ENCODE peak calls at places on chromosomes 1 and 21, in four cellular contexts. G, L, K and Y are unnamed samples.

GRCh38 chr1:25743164-25744139 is 56.5 kb upstream of the SELENON start:
- DNase-seq in L (no peak), K (no peak), G (no peak), Y (no peak)

GRCh38 chr1:14946567-14947285 is 206.8 kb upstream of the TMEM51 start:
- DNase-seq in L (no peak), G (no peak), K (no peak), Y (no peak)

GRCh38 chr1:109197163-109198042 is 16.3 kb upstream of the SARS1 start:
- DNase-seq in L (peak), K (peak), G (no peak), Y (no peak)

GRCh38 chr1:223525957-223526356 is 132.7 kb downstream of the CCDC185 start:
- DNase-seq in G (no peak), L (no peak), K (no peak), Y (no peak)

GRCh38 chr1:165350861-165351260 is 5.7 kb downstream of the LMX1A start:
- DNase-seq in K (no peak), G (peak), L (no peak), Y (no peak)

GRCh38 chr1:26064591-26064990 is 2.8 kb downstream of the TRIM63 start:
- DNase-seq in L (no peak), G (no peak), K (no peak), Y (no peak)

GRCh38 chr1:146019225-146020057 is 2.1 kb downstream of the HJV start:
- DNase-seq in K (no peak), L (peak), G (peak), Y (no peak)

GRCh38 chr1:111199881-111200801 is at the start of gene DENND2D:
- DNase-seq in K (no peak), L (no peak), G (no peak), Y (no peak)

GRCh38 chr1:9233241-9233941 is 1.2 kb upstream of the H6PD start:
- DNase-seq in K (peak), G (no peak), L (no peak), Y (no peak)

GRCh38 chr1:181440510-181440909 is 42.8 kb upstream of the CACNA1E start:
- DNase-seq in G (no peak), K (no peak), L (no peak), Y (no peak)

GRCh38 chr1:214500349-214501055 is 50.9 kb downstream of the PTPN14 start:
- DNase-seq in L (no peak), G (no peak), K (no peak), Y (no peak)

GRCh38 chr1:169779970-169780369 is 14.7 kb downstream of the METTL18 start:
- DNase-seq in K (no peak), L (no peak), G (no peak), Y (no peak)

GRCh38 chr1:166136252-166136651 is 30.5 kb downstream of the FAM78B start:
- DNase-seq in K (no peak), G (no peak), L (no peak), Y (no peak)

GRCh38 chr1:163174524-163175437 is 27.9 kb downstream of the RGS5 start:
- DNase-seq in L (peak), K (peak), G (peak), Y (peak)

GRCh38 chr1:226021406-226022200 is 22.5 kb upstream of the SDE2 start:
- DNase-seq in G (no peak), K (no peak), L (no peak), Y (no peak)

GRCh38 chr1:98277111-98277510 is 356.3 kb upstream of the DPYD start:
- DNase-seq in K (no peak), G (no peak), L (no peak), Y (no peak)

GRCh38 chr1:232891116-232891515 is 59.3 kb upstream of the NTPCR start:
- DNase-seq in K (no peak), L (no peak), G (no peak), Y (no peak)

GRCh38 chr1:162019006-162019405 is 4.7 kb downstream of the OLFML2B start:
- DNase-seq in K (no peak), G (no peak), L (no peak), Y (no peak)

GRCh38 chr1:112818990-112819689 is 104.0 kb upstream of the PPM1J start:
- DNase-seq in K (no peak), L (peak), G (no peak), Y (peak)

GRCh38 chr1:67307251-67308060 is at the start of gene IL12RB2:
- DNase-seq in L (no peak), K (no peak), G (peak), Y (peak)

GRCh38 chr1:89907669-89908293 is 86.9 kb downstream of the LRRC8D start:
- DNase-seq in K (no peak), L (no peak), G (no peak), Y (no peak)

GRCh38 chr21:25700741-25701140 is 34.0 kb downstream of the ATP5PF start:
- DNase-seq in L (no peak), G (no peak), K (no peak), Y (no peak)

GRCh38 chr1:221217029-221217428 is 337.8 kb downstream of the HLX start:
- DNase-seq in K (no peak), G (no peak), L (no peak), Y (no peak)

GRCh38 chr21:31780944-31781343 is 49.0 kb upstream of the SCAF4 start:
- DNase-seq in G (no peak), K (peak), L (no peak), Y (no peak)

GRCh38 chr1:9207715-9208114 is 26.9 kb upstream of the H6PD start:
- DNase-seq in L (no peak), G (no peak), K (no peak), Y (no peak)

GRCh38 chr1:151540982-151541377 is 871 bp downstream of the TUFT1 start:
- DNase-seq in G (peak), L (no peak), K (no peak), Y (peak)

GRCh38 chr1:220012259-220012658 is 34.0 kb downstream of the EPRS1 start:
- DNase-seq in L (no peak), G (no peak), K (no peak), Y (no peak)

GRCh38 chr1:162235261-162235780 is 141.3 kb downstream of the SPATA46 start:
- DNase-seq in L (no peak), G (no peak), K (peak), Y (no peak)

GRCh38 chr1:53016705-53017104 is 45.3 kb upstream of the PODN start:
- DNase-seq in K (no peak), L (no peak), G (no peak), Y (no peak)

GRCh38 chr1:196114193-196114592 is 494.0 kb downstream of the KCNT2 start:
- DNase-seq in L (no peak), K (no peak), G (no peak), Y (no peak)

GRCh38 chr1:51989582-51990477 is 670 bp downstream of the RAB3B start:
- DNase-seq in L (no peak), K (no peak), G (peak), Y (no peak)

GRCh38 chr1:18597159-18598042 is 33.2 kb upstream of the PAX7 start:
- DNase-seq in K (peak), G (peak), L (peak), Y (peak)

GRCh38 chr1:207050428-207050767 is 610 bp downstream of the YOD1 start:
- DNase-seq in K (no peak), G (peak), L (no peak), Y (no peak)

GRCh38 chr1:209988706-209989105 is 50.7 kb downstream of the SYT14 start:
- DNase-seq in G (no peak), K (no peak), L (no peak), Y (no peak)
- TF ChIP-seq ELF4 in G (no peak), K (no peak), L (no peak), Y (no peak)

GRCh38 chr1:198179556-198179981 is 22.8 kb downstream of the NEK7 start:
- DNase-seq in G (no peak), L (no peak), K (no peak), Y (no peak)
- TF ChIP-seq ELF4 in G (no peak), L (no peak), K (no peak), Y (no peak)

GRCh38 chr1:115642168-115643072 is 650 bp downstream of the VANGL1 start:
- DNase-seq in G (peak), L (peak), K (peak), Y (peak)

GRCh38 chr1:115640384-115640783 is 1.4 kb upstream of the VANGL1 start:
- DNase-seq in L (no peak), K (no peak), G (no peak), Y (no peak)

GRCh38 chr1:115643636-115644035 is 1.9 kb downstream of the VANGL1 start:
- DNase-seq in K (no peak), G (no peak), L (no peak), Y (no peak)

GRCh38 chr1:115643219-115643618 is 1.4 kb downstream of the VANGL1 start:
- DNase-seq in G (no peak), K (no peak), L (no peak), Y (no peak)

DNA sequence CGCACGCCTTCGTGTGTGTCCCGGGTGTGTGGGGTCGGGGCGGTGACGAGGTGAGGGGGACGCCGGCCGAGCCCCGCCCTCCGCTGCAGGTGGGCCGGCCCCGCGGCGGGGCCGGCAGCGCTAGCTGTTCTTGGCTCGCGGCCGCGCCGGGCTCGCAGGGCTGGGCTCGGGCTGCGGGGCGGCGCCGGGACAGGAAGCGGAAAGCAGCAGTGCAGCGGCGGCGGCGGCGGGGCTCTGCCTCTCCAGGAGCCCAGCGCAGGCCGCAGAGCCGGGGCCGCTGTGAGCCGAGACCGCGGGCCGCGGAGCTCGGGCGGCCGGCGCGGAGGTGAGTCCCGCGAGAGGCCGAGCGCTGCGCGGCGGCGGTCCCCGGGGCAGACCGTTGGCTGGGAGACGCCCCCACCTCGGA is at the start of gene VANGL1:
- DNase-seq in K (peak), L (peak), G (peak), Y (peak)
- TF ChIP-seq ELF4 in K (no peak), L (no peak), G (no peak), Y (no peak)

DNA sequence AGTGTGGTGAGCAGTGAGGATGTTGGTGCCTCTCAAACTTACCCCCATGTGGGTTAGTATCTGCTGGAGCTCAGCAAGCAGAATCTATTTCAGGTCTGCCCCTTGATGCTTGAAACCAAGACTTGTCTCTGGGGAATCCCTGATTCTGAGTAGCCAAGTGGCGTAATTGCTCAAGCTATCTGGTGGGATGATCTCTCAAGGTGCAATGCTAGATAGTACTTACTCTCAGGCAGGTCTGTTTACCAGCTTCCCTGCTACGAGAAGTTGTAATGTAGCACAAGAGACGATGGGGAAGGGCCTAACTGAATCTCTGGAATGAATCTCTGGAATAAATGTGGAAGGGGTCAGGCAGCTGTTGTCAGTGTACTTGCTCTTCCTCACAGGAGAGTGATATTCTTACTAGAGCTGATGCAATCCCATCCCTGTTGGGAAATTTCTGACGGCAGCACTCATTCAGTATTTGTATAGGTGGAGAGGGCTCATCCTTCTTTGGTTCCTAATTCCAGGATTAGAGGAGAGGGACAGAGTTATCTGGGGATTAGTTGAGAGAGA is 65.4 kb downstream of the MACF1 start:
- DNase-seq in K (peak), G (no peak), L (no peak), Y (no peak)
- TF ChIP-seq ELF4 in K (no peak), G (no peak), L (no peak), Y (no peak)

GRCh38 chr1:63928197-63929105 is 154.6 kb downstream of the ROR1 start:
- DNase-seq in G (no peak), L (no peak), K (no peak), Y (no peak)
- TF ChIP-seq ELF4 in G (no peak), L (no peak), K (no peak), Y (no peak)